ENCODE peak calls at places on chromosome 11, in six cellular contexts. I is left lung, T is cardiac muscle cell, J is lung, S is NT2/D1, M is AG04450. Z is an unnamed sample.

GRCh38 chr11:93614111-93614784 is 47.2 kb upstream of the CEP295 start:
- DNase-seq in I (no peak), T (no peak), J (no peak), S (no peak), M (no peak), Z (peak; percentile 43)

GRCh38 chr11:35618497-35619029 is 303 bp downstream of the FJX1 start:
- DNase-seq in I (no peak), T (peak; percentile 56), J (peak; percentile 29), S (no peak), M (no peak), Z (no peak)

GRCh38 chr11:79045018-79045787 is 395.6 kb downstream of the TENM4 start:
- DNase-seq in I (no peak), T (no peak), J (no peak), S (no peak), M (no peak), Z (no peak)

GRCh38 chr11:118883368-118884071 is at the start of gene CXCR5:
- DNase-seq in I (no peak), T (no peak), J (no peak), S (no peak), M (no peak), Z (no peak)

GRCh38 chr11:122155765-122156527 is 39.9 kb upstream of the BLID start:
- DNase-seq in I (no peak), T (peak; percentile 36), J (no peak), S (no peak), M (no peak), Z (no peak)

GRCh38 chr11:123478352-123478986 is 48.4 kb downstream of the GRAMD1B start:
- DNase-seq in I (peak; percentile 43), T (peak; percentile 89), J (peak; percentile 35), S (peak; percentile 76), M (peak; percentile 63), Z (peak; percentile 77)

GRCh38 chr11:128473631-128474030 is 113.7 kb downstream of the ETS1 start:
- DNase-seq in I (no peak), T (no peak), J (no peak), S (no peak), M (no peak), Z (no peak)

GRCh38 chr11:11486002-11486401 is 133.0 kb upstream of the CSNK2A3 start:
- DNase-seq in I (peak; percentile 47), T (no peak), J (peak; percentile 58), S (no peak), M (no peak), Z (no peak)

GRCh38 chr11:117045196-117045595 is 53.0 kb downstream of the SIK3 start:
- DNase-seq in I (no peak), T (peak; percentile 44), J (no peak), S (no peak), M (peak; percentile 15), Z (no peak)

GRCh38 chr11:134864233-134864967 is 452.4 kb upstream of the B3GAT1 start:
- DNase-seq in I (no peak), T (no peak), J (no peak), S (no peak), M (no peak), Z (no peak)

GRCh38 chr11:68714047-68714856 is 29.9 kb downstream of the GAL start:
- DNase-seq in I (no peak), T (no peak), J (no peak), S (no peak), M (no peak), Z (no peak)

GRCh38 chr11:97610000-97610399 is 1220.2 kb downstream of the JRKL start:
- DNase-seq in I (no peak), T (peak; percentile 38), J (no peak), S (no peak), M (no peak), Z (no peak)

GRCh38 chr11:119178166-119178680 is 7.1 kb upstream of the NHERF4 start:
- DNase-seq in I (no peak), T (peak; percentile 10), J (no peak), S (no peak), M (no peak), Z (no peak)

GRCh38 chr11:94504689-94505293 is 7.5 kb upstream of the C11orf97 start:
- DNase-seq in I (no peak), T (peak; percentile 69), J (no peak), S (peak; percentile 28), M (peak; percentile 34), Z (peak; percentile 51)

GRCh38 chr11:112513936-112514716 is 253.5 kb upstream of the PLET1 start:
- DNase-seq in I (no peak), T (no peak), J (no peak), S (no peak), M (no peak), Z (no peak)

GRCh38 chr11:63837719-63838118 is 1.2 kb upstream of the MARK2 start:
- DNase-seq in I (peak; percentile 57), T (no peak), J (peak; percentile 53), S (no peak), M (no peak), Z (no peak)

GRCh38 chr11:46896719-46897406 is 21.5 kb downstream of the LRP4 start:
- DNase-seq in I (no peak), T (peak; percentile 48), J (no peak), S (no peak), M (no peak), Z (peak; percentile 12)

GRCh38 chr11:58216476-58216875 is 4.0 kb downstream of the OR1S1 start:
- DNase-seq in I (no peak), T (no peak), J (no peak), S (no peak), M (no peak), Z (no peak)

GRCh38 chr11:2655320-2655719 is 44.5 kb downstream of the KCNQ1OT1 start:
- DNase-seq in I (no peak), T (no peak), J (no peak), S (no peak), M (no peak), Z (no peak)
- H3K9me3 ChIP-seq in I (no peaks in the 10 kb centered on the region), T (peaks cover 2% of the 10 kb centered on the region), J (peaks cover 38% of the 10 kb centered on the region), S (peaks cover 33% of the 10 kb centered on the region), M (peaks cover 57% of the 10 kb centered on the region), Z (peaks cover 3% of the 10 kb centered on the region)

GRCh38 chr11:2813968-2814367 is 71.6 kb downstream of the CDKN1C start:
- DNase-seq in I (no peak), T (no peak), J (no peak), S (no peak), M (no peak), Z (no peak)
- H3K9me3 ChIP-seq in I (no peaks in the 10 kb centered on the region), T (no peaks in the 10 kb centered on the region), J (peaks cover 7% of the 10 kb centered on the region), S (peaks cover 23% of the 10 kb centered on the region), M (peaks cover 50% of the 10 kb centered on the region), Z (peaks cover 6% of the 10 kb centered on the region)

GRCh38 chr11:133350045-133350444 is 182.3 kb downstream of the OPCML start:
- DNase-seq in I (no peak), T (no peak), J (no peak), S (no peak), M (no peak), Z (no peak)
- H3K9me3 ChIP-seq in I (no peaks in the 10 kb centered on the region), T (no peaks in the 10 kb centered on the region), J (peaks cover 2% of the 10 kb centered on the region), S (no peaks in the 10 kb centered on the region), M (peaks cover 25% of the 10 kb centered on the region), Z (peaks cover 25% of the 10 kb centered on the region)

GRCh38 chr11:133796043-133796795 is 49.1 kb downstream of the SPATA19 start:
- DNase-seq in I (no peak), T (no peak), J (no peak), S (no peak), M (no peak), Z (no peak)

GRCh38 chr11:133795088-133795487 is 50.2 kb downstream of the SPATA19 start:
- DNase-seq in I (no peak), T (no peak), J (no peak), S (no peak), M (no peak), Z (no peak)

GRCh38 chr11:133790995-133791394 is 54.3 kb downstream of the SPATA19 start:
- DNase-seq in I (no peak), T (no peak), J (no peak), S (no peak), M (no peak), Z (no peak)

GRCh38 chr11:133793271-133793848 is 52.0 kb downstream of the SPATA19 start:
- DNase-seq in I (no peak), T (no peak), J (no peak), S (no peak), M (no peak), Z (no peak)

DNA sequence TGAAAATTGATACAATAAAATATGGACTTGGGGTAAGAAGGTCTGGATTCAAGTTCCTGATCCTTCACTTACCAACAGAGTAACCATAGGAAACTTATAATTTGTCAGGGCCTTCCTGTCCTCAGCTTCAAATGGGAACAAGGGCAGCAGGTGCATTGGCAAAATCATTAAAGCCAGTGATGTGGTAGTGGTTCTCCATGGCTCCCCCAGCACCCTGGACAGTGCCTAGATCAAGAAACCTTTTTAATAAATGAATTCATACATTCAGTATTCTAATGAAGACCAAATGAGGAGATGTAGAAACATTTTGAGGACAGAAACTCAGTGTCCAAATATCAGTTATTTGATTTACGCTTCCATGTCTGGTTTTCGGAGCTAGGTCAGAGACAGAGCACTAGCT is 51.1 kb downstream of the SPATA19 start:
- DNase-seq in I (no peak), T (no peak), J (no peak), S (no peak), M (no peak), Z (no peak)
- H3K9me3 ChIP-seq in I (no peaks in the 10 kb centered on the region), T (no peaks in the 10 kb centered on the region), J (peaks cover 16% of the 10 kb centered on the region), S (peaks cover 48% of the 10 kb centered on the region), M (peaks cover 45% of the 10 kb centered on the region), Z (no peaks in the 10 kb centered on the region)

GRCh38 chr11:103487113-103487512 is 377.9 kb downstream of the DYNC2H1 start:
- DNase-seq in I (no peak), T (no peak), J (no peak), S (no peak), M (no peak), Z (no peak)

GRCh38 chr11:103486609-103487008 is 377.4 kb downstream of the DYNC2H1 start:
- DNase-seq in I (no peak), T (no peak), J (no peak), S (no peak), M (no peak), Z (no peak)

GRCh38 chr11:103484545-103484944 is 375.3 kb downstream of the DYNC2H1 start:
- DNase-seq in I (no peak), T (no peak), J (no peak), S (no peak), M (no peak), Z (no peak)

GRCh38 chr11:103480421-103480820 is 371.2 kb downstream of the DYNC2H1 start:
- DNase-seq in I (no peak), T (no peak), J (no peak), S (no peak), M (no peak), Z (no peak)

DNA sequence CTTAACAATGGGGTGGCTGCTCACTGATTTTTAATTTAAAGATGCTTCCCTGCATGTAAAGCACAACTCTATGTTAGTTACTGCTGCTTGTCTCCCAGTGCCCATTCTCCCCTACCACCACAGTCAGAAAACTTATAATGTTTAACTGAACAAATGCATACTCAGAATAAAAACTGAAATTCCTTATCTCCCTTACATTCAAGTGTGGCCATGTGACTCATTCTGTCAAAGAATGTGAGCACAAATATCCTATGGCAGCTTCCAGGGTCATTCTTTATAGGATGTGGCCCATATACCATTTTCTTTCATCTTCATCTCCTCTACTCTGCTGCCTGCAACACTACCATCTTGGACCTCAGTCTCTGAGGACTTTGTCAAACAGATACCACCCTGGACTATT is 374.8 kb downstream of the DYNC2H1 start:
- DNase-seq in I (no peak), T (no peak), J (no peak), S (no peak), M (no peak), Z (no peak)
- H3K9me3 ChIP-seq in I (no peaks in the 10 kb centered on the region), T (no peaks in the 10 kb centered on the region), J (no peaks in the 10 kb centered on the region), S (no peaks in the 10 kb centered on the region), M (no peaks in the 10 kb centered on the region), Z (no peaks in the 10 kb centered on the region)